ENCODE peak calls at places on chromosome 20, in ten cellular contexts. X is H9, C is Peyer's patch, O is cardiac fibroblast, R is activated B cell treated with CpG ODN at 0.5 μM for 24 hours, M is fibroblast of lung, V is cardiac muscle cell, N is HFFc6, K is fibroblast of pulmonary artery, S is dorsolateral prefrontal cortex. Z is an unnamed sample.

GRCh38 chr20:56630506-56631317 is 1.6 kb downstream of the TFAP2C start:
- DNase-seq in V (peak; percentile 34), X (peak; percentile 57), S (no peak), O (no peak), C (no peak), N (peak; percentile 8), M (no peak), K (no peak), R (no peak), Z (no peak)

GRCh38 chr20:9978395-9979004 is 56.3 kb upstream of the ANKEF1 start:
- DNase-seq in K (peak; percentile 93), V (peak; percentile 74), S (peak; percentile 66), O (peak; percentile 93), N (peak; percentile 84), R (no peak), M (peak; percentile 96), X (no peak), C (no peak), Z (peak; percentile 35)

GRCh38 chr20:22795897-22796296 is 211.5 kb upstream of the FOXA2 start:
- DNase-seq in M (peak; percentile 98), S (no peak), V (no peak), O (peak; percentile 99), R (no peak), N (peak; percentile 74), K (peak; percentile 100), X (no peak), C (peak; percentile 16), Z (peak; percentile 1)

GRCh38 chr20:48282591-48283228 is 497.4 kb upstream of the SULF2 start:
- DNase-seq in K (no peak), M (no peak), X (no peak), C (no peak), R (no peak), S (peak; percentile 11), O (no peak), N (no peak), V (no peak), Z (peak; percentile 43)

GRCh38 chr20:17654649-17655285 is 27.3 kb downstream of the RRBP1 start:
- DNase-seq in R (no peak), O (peak; percentile 73), K (peak; percentile 72), S (peak; percentile 52), X (peak; percentile 65), N (no peak), C (peak; percentile 25), M (peak; percentile 62), V (peak; percentile 66), Z (peak; percentile 2)

GRCh38 chr20:22204801-22205200 is 379.6 kb downstream of the FOXA2 start:
- DNase-seq in V (no peak), N (no peak), R (no peak), K (no peak), S (no peak), X (no peak), O (no peak), C (no peak), M (no peak), Z (no peak)

GRCh38 chr20:20211274-20211987 is 156.5 kb upstream of the INSM1 start:
- DNase-seq in N (peak; percentile 59), R (no peak), O (no peak), K (no peak), S (no peak), X (no peak), M (no peak), V (no peak), C (no peak), Z (no peak)

GRCh38 chr20:37938181-37938775 is 35.4 kb downstream of the VSTM2L start:
- DNase-seq in O (no peak), S (no peak), C (no peak), K (no peak), V (no peak), X (no peak), N (no peak), R (no peak), M (no peak), Z (no peak)

GRCh38 chr20:11849976-11850670 is 67.6 kb upstream of the BTBD3 start:
- DNase-seq in M (peak; percentile 19), S (no peak), V (no peak), O (peak; percentile 84), K (peak; percentile 47), N (peak; percentile 42), X (no peak), R (no peak), C (no peak), Z (no peak)

GRCh38 chr20:38551056-38551626 is 29.9 kb upstream of the ADIG start:
- DNase-seq in M (no peak), V (no peak), N (no peak), C (no peak), S (no peak), O (peak; percentile 25), K (no peak), X (no peak), R (no peak), Z (no peak)

GRCh38 chr20:49270177-49270576 is 7.7 kb downstream of the ZNFX1 start:
- DNase-seq in V (no peak), O (peak; percentile 55), X (no peak), N (no peak), K (no peak), M (no peak), S (no peak), R (no peak), C (no peak), Z (no peak)

GRCh38 chr20:18727032-18727508 is 86.5 kb upstream of the SCP2D1 start:
- DNase-seq in S (no peak), V (no peak), X (no peak), K (no peak), M (no peak), R (no peak), N (no peak), O (no peak), C (no peak), Z (no peak)

GRCh38 chr20:18731940-18732339 is 81.6 kb upstream of the SCP2D1 start:
- DNase-seq in R (no peak), M (no peak), S (no peak), V (no peak), K (no peak), O (no peak), X (no peak), N (no peak), C (no peak), Z (no peak)

GRCh38 chr20:18728867-18729224 is 84.7 kb upstream of the SCP2D1 start:
- DNase-seq in C (no peak), S (no peak), M (no peak), V (no peak), K (no peak), X (no peak), O (no peak), R (no peak), N (no peak), Z (no peak)

GRCh38 chr20:18728165-18728866 is 85.3 kb upstream of the SCP2D1 start:
- DNase-seq in C (peak; percentile 42), K (no peak), O (no peak), R (peak; percentile 40), X (no peak), V (no peak), M (no peak), S (no peak), N (no peak), Z (no peak)

DNA sequence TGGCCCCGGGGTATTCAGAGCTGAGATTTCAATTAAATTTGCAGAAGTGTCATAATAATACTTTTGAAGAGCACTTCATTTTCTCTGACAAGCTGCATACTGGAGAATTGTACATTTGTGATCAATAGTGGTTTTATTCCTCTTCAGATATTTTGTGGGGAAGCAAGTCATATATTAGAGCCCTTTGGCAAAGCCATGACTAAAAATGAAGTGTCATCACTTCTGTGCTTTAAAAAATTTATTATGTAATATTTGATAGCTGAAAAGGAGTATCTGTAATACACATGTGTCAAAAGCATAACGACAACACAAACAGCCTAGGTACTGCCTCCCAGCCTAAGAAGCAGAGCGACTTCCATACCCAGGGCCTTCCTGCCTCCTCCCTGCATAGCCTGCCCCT is 84.2 kb upstream of the SCP2D1 start:
- DNase-seq in R (no peak), X (no peak), O (no peak), N (no peak), M (no peak), C (no peak), S (no peak), K (no peak), V (no peak), Z (no peak)
- TF ChIP-seq CTCF in R (no peak), X (no peak), O (no peak), N (no peak), M (no peak), C (no peak), S (no peak), K (no peak), V (no peak), Z (no peak)

DNA sequence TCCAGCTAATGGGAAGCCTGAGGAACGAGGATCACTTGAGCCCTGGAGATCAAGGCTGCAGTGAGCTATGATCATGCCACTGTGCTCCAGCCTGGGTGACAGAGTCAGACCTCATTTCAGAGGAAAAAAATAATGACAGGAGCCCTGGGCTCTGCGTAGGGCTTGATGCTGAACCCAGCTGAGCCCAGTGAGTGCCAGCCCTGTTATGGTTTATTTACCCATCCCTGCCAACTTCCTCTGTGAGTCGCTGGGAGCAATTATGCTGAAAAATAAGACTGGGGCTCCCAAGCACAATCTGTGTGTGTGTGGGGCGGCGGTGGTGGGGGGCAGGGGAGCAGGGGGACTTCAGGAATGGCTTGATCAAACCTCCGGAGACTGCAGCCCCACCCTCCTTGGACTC is 75.9 kb upstream of the PMEPA1 start:
- DNase-seq in N (no peak), S (no peak), V (no peak), O (no peak), X (peak; percentile 10), M (no peak), K (no peak), C (no peak), R (no peak), Z (no peak)
- TF ChIP-seq CTCF in N (no peak), S (no peak), V (no peak), O (no peak), X (no peak), M (no peak), K (no peak), C (no peak), R (no peak), Z (no peak)

GRCh38 chr20:52105573-52106422 is 85.8 kb downstream of the ZFP64 start:
- DNase-seq in K (peak; percentile 40), C (no peak), X (peak; percentile 98), S (peak; percentile 13), O (peak; percentile 53), R (no peak), N (peak; percentile 17), V (peak; percentile 47), M (peak; percentile 45), Z (no peak)
- TF ChIP-seq CTCF in K (peak; percentile 29), C (no peak), X (peak; percentile 60), S (no peak), O (peak; percentile 27), R (no peak), N (peak; percentile 65), V (peak; percentile 42), M (no peak), Z (no peak)

DNA sequence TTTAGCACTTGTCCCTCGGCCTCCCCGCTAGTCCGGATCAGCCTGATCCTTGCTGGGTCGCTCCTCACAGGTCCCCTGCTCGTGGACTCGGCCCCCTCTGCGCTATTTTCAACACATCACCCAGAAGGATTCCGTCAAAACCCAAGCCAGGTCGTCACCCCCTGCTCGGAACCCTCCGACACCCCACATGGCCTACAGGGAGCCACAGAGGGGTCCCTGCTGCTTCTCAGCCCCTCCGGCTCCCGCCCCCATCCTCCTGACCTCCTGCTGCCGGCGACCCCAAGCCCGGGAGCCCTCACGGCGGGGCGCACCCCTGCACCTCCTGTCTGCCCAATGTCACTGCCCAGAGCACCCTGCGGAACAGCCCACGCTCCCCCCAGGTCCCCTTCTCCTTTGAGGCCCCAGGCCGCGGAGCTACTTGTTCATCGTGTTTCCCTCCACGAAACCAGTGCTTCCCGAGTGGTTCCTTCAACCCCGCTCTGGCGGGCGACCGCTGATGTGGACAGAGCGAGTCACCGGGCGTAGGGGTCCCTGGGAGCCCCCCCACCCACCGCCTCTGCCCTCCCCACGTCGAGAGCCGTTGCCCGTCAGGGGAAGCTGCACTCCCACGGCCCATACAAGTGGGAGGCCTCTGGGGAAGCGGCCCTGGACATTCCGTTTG is 638 bp upstream of the MYL9 start:
- DNase-seq in V (no peak), O (no peak), R (no peak), S (no peak), M (no peak), X (peak; percentile 49), K (peak; percentile 45), C (no peak), N (no peak), Z (no peak)
- TF ChIP-seq CTCF in V (no peak), O (no peak), R (no peak), S (no peak), M (no peak), X (no peak), K (no peak), C (no peak), N (no peak), Z (no peak)

Z was measured in Calu3.